ENCODE peak calls at places on chromosomes 6 and 20, in five cellular contexts. One of them, this sample, is unnamed. For H3K4me1, the result is how much of the 10 kb centered on the place peaks cover.

GRCh38 chr6:142737368-142738060 is 207.5 kb downstream of the HIVEP2 start:
- DNase-seq in left ventricle myocardium inferior: no peak
- DNase-seq in cardiac muscle cell: no peak
- DNase-seq in lower lobe of right lung: no peak
- DNase-seq in fibroblast of lung: no peak
- DNase-seq in this sample: no peak

GRCh38 chr20:38295811-38296210 is 8.1 kb upstream of the BPI start:
- DNase-seq in lower lobe of right lung: no peak
- DNase-seq in left ventricle myocardium inferior: no peak
- DNase-seq in fibroblast of lung: no peak
- DNase-seq in cardiac muscle cell: no peak
- DNase-seq in this sample: no peak

GRCh38 chr6:960356-960755 is 267.4 kb upstream of the EXOC2 start:
- DNase-seq in left ventricle myocardium inferior: no peak
- DNase-seq in lower lobe of right lung: no peak
- DNase-seq in fibroblast of lung: peak
- DNase-seq in cardiac muscle cell: no peak
- DNase-seq in this sample: no peak

GRCh38 chr6:170298688-170299087 is 7.8 kb upstream of the DLL1 start:
- DNase-seq in fibroblast of lung: no peak
- DNase-seq in left ventricle myocardium inferior: no peak
- DNase-seq in cardiac muscle cell: no peak
- DNase-seq in lower lobe of right lung: no peak
- DNase-seq in this sample: no peak

GRCh38 chr20:47682916-47683315 is 102.4 kb downstream of the SULF2 start:
- DNase-seq in left ventricle myocardium inferior: no peak
- DNase-seq in fibroblast of lung: no peak
- DNase-seq in cardiac muscle cell: no peak
- DNase-seq in lower lobe of right lung: no peak
- DNase-seq in this sample: no peak

GRCh38 chr6:154931741-154932424 is 63.2 kb upstream of the TIAM2 start:
- DNase-seq in fibroblast of lung: peak
- DNase-seq in cardiac muscle cell: no peak
- DNase-seq in left ventricle myocardium inferior: no peak
- DNase-seq in lower lobe of right lung: no peak
- DNase-seq in this sample: no peak

GRCh38 chr20:44398303-44398702 is 42.8 kb downstream of the HNF4A start:
- DNase-seq in left ventricle myocardium inferior: no peak
- DNase-seq in cardiac muscle cell: no peak
- DNase-seq in lower lobe of right lung: no peak
- DNase-seq in fibroblast of lung: peak
- DNase-seq in this sample: no peak

GRCh38 chr6:169489642-169490408 is 212.0 kb downstream of the WDR27 start:
- DNase-seq in lower lobe of right lung: no peak
- DNase-seq in fibroblast of lung: no peak
- DNase-seq in cardiac muscle cell: no peak
- DNase-seq in left ventricle myocardium inferior: no peak
- DNase-seq in this sample: no peak

GRCh38 chr20:56157530-56158203 is 90.9 kb upstream of the MC3R start:
- DNase-seq in lower lobe of right lung: no peak
- DNase-seq in fibroblast of lung: no peak
- DNase-seq in cardiac muscle cell: no peak
- DNase-seq in left ventricle myocardium inferior: no peak
- DNase-seq in this sample: no peak

GRCh38 chr6:21679761-21680265 is 86.3 kb downstream of the SOX4 start:
- DNase-seq in cardiac muscle cell: no peak
- DNase-seq in fibroblast of lung: peak
- DNase-seq in left ventricle myocardium inferior: no peak
- DNase-seq in lower lobe of right lung: no peak
- DNase-seq in this sample: no peak

GRCh38 chr6:101391772-101392560 is 1.5 kb upstream of the GRIK2 start:
- DNase-seq in cardiac muscle cell: no peak
- DNase-seq in fibroblast of lung: peak
- DNase-seq in left ventricle myocardium inferior: no peak
- DNase-seq in lower lobe of right lung: no peak
- DNase-seq in this sample: no peak

GRCh38 chr20:38304845-38305447 is 990 bp downstream of the BPI start:
- DNase-seq in fibroblast of lung: no peak
- DNase-seq in cardiac muscle cell: peak
- DNase-seq in lower lobe of right lung: peak
- DNase-seq in left ventricle myocardium inferior: no peak
- DNase-seq in this sample: no peak

GRCh38 chr20:19937651-19938420 is 79.3 kb upstream of the NAA20 start:
- DNase-seq in fibroblast of lung: no peak
- DNase-seq in lower lobe of right lung: no peak
- DNase-seq in left ventricle myocardium inferior: no peak
- DNase-seq in cardiac muscle cell: no peak
- DNase-seq in this sample: no peak

GRCh38 chr6:39189915-39190544 is 39.2 kb downstream of the KCNK5 start:
- DNase-seq in fibroblast of lung: no peak
- DNase-seq in lower lobe of right lung: peak
- DNase-seq in left ventricle myocardium inferior: peak
- DNase-seq in cardiac muscle cell: peak
- DNase-seq in this sample: no peak

DNA sequence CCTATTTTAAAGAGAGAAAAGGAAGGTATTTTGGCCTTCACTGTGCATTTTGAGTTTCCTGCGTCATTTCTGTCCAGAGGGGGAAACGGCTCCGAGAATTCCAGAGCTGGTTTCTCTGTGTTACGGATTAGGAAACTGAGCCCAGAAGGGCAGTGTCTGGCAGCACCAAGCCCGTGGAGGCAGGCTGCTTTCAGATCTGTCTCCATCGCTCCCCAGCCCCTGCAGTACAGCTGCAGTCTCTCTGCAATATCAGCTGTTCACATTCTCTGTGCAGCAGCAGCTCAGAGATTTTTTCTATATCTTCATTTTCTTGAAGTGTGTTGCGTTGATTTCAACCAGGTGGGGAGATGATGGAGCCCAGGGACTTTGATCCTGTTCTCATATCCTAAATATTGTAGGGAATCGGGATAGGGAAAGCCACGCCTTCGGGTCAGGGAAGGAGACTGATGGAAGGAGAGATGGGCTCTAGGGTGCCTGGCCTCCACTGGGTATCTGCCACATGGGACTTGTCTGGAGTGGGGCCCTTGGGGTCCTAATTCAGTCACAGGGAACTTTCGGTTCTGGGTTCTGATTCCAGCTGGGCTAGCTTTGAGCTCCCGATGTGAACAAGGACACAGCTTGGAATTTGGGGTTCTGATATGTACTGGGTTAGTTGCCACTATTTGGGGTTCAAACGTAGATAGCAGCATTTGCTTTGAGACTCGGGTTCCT is 2.8 kb downstream of the ANKRD60 start:
- DNase-seq in lower lobe of right lung: no peak
- DNase-seq in cardiac muscle cell: no peak
- DNase-seq in fibroblast of lung: no peak
- DNase-seq in left ventricle myocardium inferior: no peak
- DNase-seq in this sample: no peak
- H3K4me3 ChIP-seq in lower lobe of right lung: no peak
- H3K4me3 ChIP-seq in cardiac muscle cell: no peak
- H3K4me3 ChIP-seq in fibroblast of lung: no peak
- H3K4me3 ChIP-seq in left ventricle myocardium inferior: no peak
- H3K4me3 ChIP-seq in this sample: no peak

GRCh38 chr6:115612796-115613479 is 447.8 kb downstream of the FRK start:
- DNase-seq in cardiac muscle cell: no peak
- DNase-seq in fibroblast of lung: no peak
- DNase-seq in lower lobe of right lung: no peak
- DNase-seq in left ventricle myocardium inferior: no peak
- DNase-seq in this sample: no peak

GRCh38 chr6:115613488-115613887 is 447.2 kb downstream of the FRK start:
- DNase-seq in lower lobe of right lung: no peak
- DNase-seq in fibroblast of lung: peak
- DNase-seq in left ventricle myocardium inferior: no peak
- DNase-seq in cardiac muscle cell: no peak
- DNase-seq in this sample: no peak

GRCh38 chr6:115618311-115618710 is 442.4 kb downstream of the FRK start:
- DNase-seq in fibroblast of lung: peak
- DNase-seq in left ventricle myocardium inferior: no peak
- DNase-seq in cardiac muscle cell: no peak
- DNase-seq in lower lobe of right lung: no peak
- DNase-seq in this sample: no peak
- H3K4me1 ChIP-seq in fibroblast of lung: under half
- H3K4me1 ChIP-seq in left ventricle myocardium inferior: under half
- H3K4me1 ChIP-seq in cardiac muscle cell: under half
- H3K4me1 ChIP-seq in lower lobe of right lung: under half
- H3K4me1 ChIP-seq in this sample: under half

GRCh38 chr6:130781557-130781956 is 45.6 kb upstream of the SMLR1 start:
- DNase-seq in cardiac muscle cell: no peak
- DNase-seq in left ventricle myocardium inferior: no peak
- DNase-seq in fibroblast of lung: no peak
- DNase-seq in lower lobe of right lung: no peak
- DNase-seq in this sample: no peak

GRCh38 chr6:130776287-130776925 is 50.8 kb upstream of the SMLR1 start:
- DNase-seq in fibroblast of lung: no peak
- DNase-seq in cardiac muscle cell: no peak
- DNase-seq in left ventricle myocardium inferior: no peak
- DNase-seq in lower lobe of right lung: no peak
- DNase-seq in this sample: no peak

GRCh38 chr6:130780137-130780536 is 47.1 kb upstream of the SMLR1 start:
- DNase-seq in left ventricle myocardium inferior: no peak
- DNase-seq in lower lobe of right lung: no peak
- DNase-seq in cardiac muscle cell: no peak
- DNase-seq in fibroblast of lung: peak
- DNase-seq in this sample: no peak

GRCh38 chr6:130779658-130780033 is 47.6 kb upstream of the SMLR1 start:
- DNase-seq in fibroblast of lung: no peak
- DNase-seq in left ventricle myocardium inferior: no peak
- DNase-seq in cardiac muscle cell: no peak
- DNase-seq in lower lobe of right lung: no peak
- DNase-seq in this sample: no peak

DNA sequence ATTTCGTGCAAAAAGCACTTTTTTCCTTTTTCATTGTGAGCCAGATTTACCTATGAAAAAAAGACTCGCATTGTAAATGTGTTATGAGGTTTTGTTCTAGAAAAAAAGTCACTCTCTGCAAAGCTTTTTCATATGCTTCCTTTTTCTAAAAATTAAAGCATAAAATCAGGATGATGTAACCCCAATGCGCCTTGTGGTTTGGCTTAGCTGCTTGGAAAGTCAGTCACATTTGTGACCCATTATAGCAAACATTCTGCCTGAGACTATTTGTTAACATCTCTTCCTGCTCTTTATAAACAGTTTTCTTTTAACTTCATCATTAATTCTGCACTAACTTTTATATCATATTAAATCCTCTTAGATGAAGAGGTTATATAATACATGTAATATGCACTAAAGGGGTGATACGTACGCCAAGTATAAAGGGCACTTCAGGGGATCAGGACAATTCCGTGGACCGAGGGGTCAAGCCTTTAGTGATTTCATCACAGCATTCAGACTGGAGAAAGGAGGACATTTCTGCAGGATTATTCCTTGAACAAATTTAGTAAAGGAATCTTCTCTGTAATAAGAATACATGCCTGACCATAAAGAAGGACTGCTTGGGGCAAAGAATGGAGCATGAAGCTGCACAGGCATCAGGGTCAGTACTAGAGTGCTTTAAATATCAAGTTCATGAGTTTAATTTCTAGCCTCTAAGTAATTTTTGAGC is 48.1 kb upstream of the SMLR1 start:
- DNase-seq in cardiac muscle cell: no peak
- DNase-seq in lower lobe of right lung: no peak
- DNase-seq in fibroblast of lung: peak
- DNase-seq in left ventricle myocardium inferior: no peak
- DNase-seq in this sample: no peak
- H3K4me3 ChIP-seq in cardiac muscle cell: no peak
- H3K4me3 ChIP-seq in lower lobe of right lung: no peak
- H3K4me3 ChIP-seq in fibroblast of lung: peak
- H3K4me3 ChIP-seq in left ventricle myocardium inferior: peak
- H3K4me3 ChIP-seq in this sample: no peak

DNA sequence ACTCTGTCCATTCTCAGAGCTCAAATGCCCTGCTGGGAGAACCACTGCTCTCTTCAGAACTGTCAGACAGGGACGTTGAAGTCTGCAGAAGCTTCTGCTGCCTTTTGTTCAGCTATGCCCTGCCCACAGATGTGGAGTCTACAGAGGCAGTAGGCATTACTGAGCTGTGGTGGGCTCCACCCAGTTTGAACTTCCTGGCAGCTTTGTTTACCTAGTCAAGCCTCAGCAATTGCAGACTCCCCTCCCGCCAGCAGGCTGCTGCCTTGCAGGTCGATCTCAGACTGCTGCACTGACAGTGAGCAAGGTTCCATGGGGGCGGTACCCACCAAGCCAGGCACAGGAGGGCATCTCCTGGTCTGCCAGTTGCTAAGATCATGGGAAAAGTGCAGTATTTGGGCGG is 21.8 kb upstream of the UFL1 start:
- DNase-seq in lower lobe of right lung: no peak
- DNase-seq in left ventricle myocardium inferior: no peak
- DNase-seq in fibroblast of lung: no peak
- DNase-seq in cardiac muscle cell: no peak
- DNase-seq in this sample: no peak
- H3K4me1 ChIP-seq in lower lobe of right lung: under half
- H3K4me1 ChIP-seq in left ventricle myocardium inferior: under half
- H3K4me1 ChIP-seq in fibroblast of lung: under half
- H3K4me1 ChIP-seq in cardiac muscle cell: under half
- H3K4me1 ChIP-seq in this sample: under half